ENCODE peak calls at places on chromosomes 13 and 19, in seven cellular contexts. N is T-cell; T is stimulated activated effector memory CD8-positive, alpha-beta T cell treated with anti-CD3 and anti-CD28 coated beads, Interleukin-12 subunit alpha, Interleukin-12 subunit beta, amount 100 ng/mL, for 72 hours; P is activated naive CD4-positive, alpha-beta T cell treated with anti-CD3 and anti-CD28 coated beads, Interleukin-2, amount 50 U/mL, for 72 hours; J is effector memory CD8-positive, alpha-beta T cell; H is right cardiac atrium; I is activated naive CD8-positive, alpha-beta T cell treated with anti-CD3 and anti-CD28 coated beads, Interleukin-2, amount 10 ng/mL, durations not matched to agents 7 days and 5 days. R is an unnamed sample.

GRCh38 chr13:52412128-52412527 is 6.2 kb upstream of the THSD1 start:
- ATAC-seq in N (no peak), T (no peak), P (no peak), J (no peak), H (no peak), I (no peak), R (no peak)

GRCh38 chr13:99617474-99618255 is 116.4 kb downstream of the TM9SF2 start:
- ATAC-seq in N (no peak), T (no peak), P (no peak), J (no peak), H (peak), I (no peak), R (no peak)

GRCh38 chr13:40940841-40941240 is 78.3 kb downstream of the ELF1 start:
- ATAC-seq in N (peak), T (peak), P (no peak), J (peak), H (peak), I (no peak), R (no peak)

GRCh38 chr19:55099557-55100506 is 17.6 kb downstream of the PPP1R12C start:
- ATAC-seq in N (no peak), T (no peak), P (no peak), J (no peak), H (no peak), I (no peak), R (no peak)

GRCh38 chr19:50897612-50898011 is 13.6 kb downstream of the KLK4 start:
- ATAC-seq in N (no peak), T (no peak), P (no peak), J (no peak), H (no peak), I (no peak), R (no peak)

GRCh38 chr19:45066921-45067661 is 9.2 kb downstream of the ZNF296 start:
- ATAC-seq in N (no peak), T (no peak), P (no peak), J (no peak), H (no peak), I (no peak), R (no peak)

GRCh38 chr13:65310663-65311328 is 1919.3 kb downstream of the PCDH9 start:
- ATAC-seq in N (no peak), T (no peak), P (no peak), J (no peak), H (no peak), I (no peak), R (no peak)

GRCh38 chr19:12867120-12868099 is 13.8 kb downstream of the DNASE2 start:
- ATAC-seq in N (peak), T (peak), P (peak), J (peak), H (peak), I (peak), R (peak)

GRCh38 chr19:47247308-47247990 is 8.9 kb upstream of the CCDC9 start:
- ATAC-seq in N (no peak), T (no peak), P (no peak), J (no peak), H (no peak), I (no peak), R (peak)

GRCh38 chr13:31485183-31485582 is 254.1 kb upstream of the RXFP2 start:
- ATAC-seq in N (no peak), T (no peak), P (no peak), J (no peak), H (peak), I (no peak), R (no peak)

GRCh38 chr13:33761744-33762143 is 56.2 kb upstream of the RFC3 start:
- ATAC-seq in N (no peak), T (no peak), P (no peak), J (no peak), H (no peak), I (no peak), R (no peak)

GRCh38 chr13:51821666-51822065 is 17.7 kb upstream of the DHRS12 start:
- ATAC-seq in N (peak), T (peak), P (no peak), J (peak), H (no peak), I (peak), R (no peak)

GRCh38 chr19:49343127-49343526 is 7.9 kb downstream of the CD37 start:
- ATAC-seq in N (no peak), T (no peak), P (peak), J (no peak), H (no peak), I (no peak), R (peak)